ENCODE peak calls at places on chromosomes 13 and 19, in eight cellular contexts. One of them, this sample, is unnamed.

GRCh38 chr13:21762512-21762911 is 91.6 kb downstream of the FGF9 start:
- DNase-seq in body of pancreas: no peak
- DNase-seq in lower leg skin: no peak
- DNase-seq in PC-9: no peak
- DNase-seq in uterus: no peak
- DNase-seq in endothelial cell: no peak
- DNase-seq in brain microvascular endothelial cell: no peak
- DNase-seq in AG09309: no peak
- DNase-seq in this sample: no peak

GRCh38 chr19:13987101-13987890 is 18.8 kb downstream of the RFX1 start:
- DNase-seq in endothelial cell: no peak
- DNase-seq in AG09309: no peak
- DNase-seq in brain microvascular endothelial cell: no peak
- DNase-seq in uterus: no peak
- DNase-seq in lower leg skin: no peak
- DNase-seq in PC-9: no peak
- DNase-seq in body of pancreas: peak; percentile 35
- DNase-seq in this sample: no peak

GRCh38 chr13:83216521-83217245 is 665.6 kb downstream of the SLITRK1 start:
- DNase-seq in brain microvascular endothelial cell: no peak
- DNase-seq in body of pancreas: no peak
- DNase-seq in AG09309: no peak
- DNase-seq in endothelial cell: no peak
- DNase-seq in lower leg skin: no peak
- DNase-seq in PC-9: no peak
- DNase-seq in uterus: no peak
- DNase-seq in this sample: no peak

GRCh38 chr13:75326173-75327131 is 155.5 kb downstream of the TBC1D4 start:
- DNase-seq in lower leg skin: no peak
- DNase-seq in AG09309: no peak
- DNase-seq in PC-9: no peak
- DNase-seq in endothelial cell: peak; percentile 20
- DNase-seq in brain microvascular endothelial cell: peak; percentile 17
- DNase-seq in uterus: no peak
- DNase-seq in body of pancreas: no peak
- DNase-seq in this sample: no peak

GRCh38 chr13:35534343-35534742 is 57.9 kb upstream of the MAB21L1 start:
- DNase-seq in brain microvascular endothelial cell: no peak
- DNase-seq in lower leg skin: no peak
- DNase-seq in AG09309: no peak
- DNase-seq in uterus: no peak
- DNase-seq in endothelial cell: no peak
- DNase-seq in PC-9: no peak
- DNase-seq in body of pancreas: no peak
- DNase-seq in this sample: no peak

GRCh38 chr13:66513728-66514127 is 716.4 kb downstream of the PCDH9 start:
- DNase-seq in PC-9: no peak
- DNase-seq in body of pancreas: no peak
- DNase-seq in endothelial cell: no peak
- DNase-seq in uterus: no peak
- DNase-seq in lower leg skin: no peak
- DNase-seq in brain microvascular endothelial cell: peak; percentile 24
- DNase-seq in AG09309: no peak
- DNase-seq in this sample: no peak

GRCh38 chr13:30312859-30313258 is 5.5 kb upstream of the KATNAL1 start:
- DNase-seq in uterus: no peak
- DNase-seq in brain microvascular endothelial cell: no peak
- DNase-seq in endothelial cell: no peak
- DNase-seq in lower leg skin: no peak
- DNase-seq in AG09309: no peak
- DNase-seq in body of pancreas: no peak
- DNase-seq in PC-9: no peak
- DNase-seq in this sample: no peak

GRCh38 chr13:45362939-45363338 is 22.0 kb upstream of the TPT1 start:
- DNase-seq in brain microvascular endothelial cell: no peak
- DNase-seq in PC-9: no peak
- DNase-seq in body of pancreas: no peak
- DNase-seq in uterus: no peak
- DNase-seq in AG09309: no peak
- DNase-seq in endothelial cell: no peak
- DNase-seq in lower leg skin: no peak
- DNase-seq in this sample: no peak

GRCh38 chr13:47334173-47334572 is 437.3 kb upstream of the HTR2A start:
- DNase-seq in brain microvascular endothelial cell: peak; percentile 74
- DNase-seq in PC-9: no peak
- DNase-seq in body of pancreas: peak; percentile 6
- DNase-seq in AG09309: peak; percentile 83
- DNase-seq in endothelial cell: no peak
- DNase-seq in lower leg skin: peak; percentile 49
- DNase-seq in uterus: peak; percentile 57
- DNase-seq in this sample: no peak

GRCh38 chr13:107581009-107581408 is 634.3 kb downstream of the LIG4 start:
- DNase-seq in uterus: no peak
- DNase-seq in AG09309: no peak
- DNase-seq in PC-9: no peak
- DNase-seq in endothelial cell: no peak
- DNase-seq in body of pancreas: no peak
- DNase-seq in brain microvascular endothelial cell: no peak
- DNase-seq in lower leg skin: no peak
- DNase-seq in this sample: no peak

GRCh38 chr19:18007939-18008673 is at the start of gene ARRDC2:
- DNase-seq in endothelial cell: peak; percentile 83
- DNase-seq in lower leg skin: peak; percentile 90
- DNase-seq in uterus: peak; percentile 88
- DNase-seq in AG09309: peak; percentile 42
- DNase-seq in body of pancreas: peak; percentile 94
- DNase-seq in brain microvascular endothelial cell: peak; percentile 76
- DNase-seq in PC-9: peak; percentile 77
- DNase-seq in this sample: peak; percentile 91

GRCh38 chr13:101258071-101258470 is 158.2 kb downstream of the NALCN start:
- DNase-seq in brain microvascular endothelial cell: peak; percentile 98
- DNase-seq in uterus: no peak
- DNase-seq in body of pancreas: no peak
- DNase-seq in endothelial cell: no peak
- DNase-seq in lower leg skin: no peak
- DNase-seq in AG09309: peak; percentile 52
- DNase-seq in PC-9: peak; percentile 79
- DNase-seq in this sample: no peak

GRCh38 chr13:87777395-87777794 is 106.2 kb downstream of the SLITRK5 start:
- DNase-seq in brain microvascular endothelial cell: no peak
- DNase-seq in body of pancreas: no peak
- DNase-seq in uterus: no peak
- DNase-seq in lower leg skin: no peak
- DNase-seq in AG09309: no peak
- DNase-seq in PC-9: no peak
- DNase-seq in endothelial cell: no peak
- DNase-seq in this sample: no peak

GRCh38 chr13:24605923-24606372 is 74.3 kb upstream of the ATP12A start:
- DNase-seq in body of pancreas: no peak
- DNase-seq in PC-9: peak; percentile 12
- DNase-seq in lower leg skin: no peak
- DNase-seq in uterus: no peak
- DNase-seq in endothelial cell: no peak
- DNase-seq in brain microvascular endothelial cell: peak; percentile 18
- DNase-seq in AG09309: peak; percentile 23
- DNase-seq in this sample: no peak

DNA sequence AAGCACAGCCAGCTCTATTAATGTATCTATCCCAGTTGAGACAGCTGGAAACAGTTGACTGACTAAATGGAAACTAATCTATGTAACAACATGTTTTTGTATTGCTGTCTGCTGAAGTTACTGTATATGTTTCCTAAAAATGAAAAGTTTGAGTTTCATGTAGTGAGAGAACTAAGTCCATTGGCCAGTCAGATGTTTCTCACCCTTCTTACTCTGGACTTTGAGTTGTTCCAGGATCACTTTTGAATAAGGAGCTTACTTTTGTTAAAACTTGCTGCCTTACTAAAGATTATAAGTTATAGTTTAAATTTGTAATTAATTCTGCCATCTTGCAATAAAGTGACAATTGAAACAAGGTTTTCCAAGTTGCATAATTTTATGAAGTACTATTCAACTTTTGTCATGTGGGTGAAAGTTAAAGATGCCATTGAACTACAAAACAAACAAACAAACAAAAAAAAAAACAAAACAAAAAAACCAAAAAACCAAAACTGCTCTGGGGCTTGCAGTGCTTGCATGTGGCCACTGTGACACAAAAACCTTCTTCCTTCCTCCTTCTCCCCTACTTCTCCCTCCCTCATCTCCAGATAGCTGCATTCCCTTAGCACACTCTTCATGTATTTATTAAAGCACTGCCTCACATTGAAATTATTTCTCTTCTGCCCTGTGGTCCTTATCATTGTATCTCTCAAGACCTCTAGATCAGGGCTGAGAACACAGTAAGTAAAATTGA is 15.3 kb downstream of the WDFY2 start:
- DNase-seq in uterus: no peak
- DNase-seq in brain microvascular endothelial cell: no peak
- DNase-seq in endothelial cell: no peak
- DNase-seq in lower leg skin: no peak
- DNase-seq in PC-9: no peak
- DNase-seq in body of pancreas: no peak
- DNase-seq in AG09309: no peak
- DNase-seq in this sample: no peak
- TF ChIP-seq CTCF in uterus: no peak
- TF ChIP-seq CTCF in brain microvascular endothelial cell: peak; percentile 29
- TF ChIP-seq CTCF in endothelial cell: no peak
- TF ChIP-seq CTCF in lower leg skin: no peak
- TF ChIP-seq CTCF in PC-9: no peak
- TF ChIP-seq CTCF in body of pancreas: peak; percentile 35
- TF ChIP-seq CTCF in AG09309: no peak
- TF ChIP-seq CTCF in this sample: no peak

DNA sequence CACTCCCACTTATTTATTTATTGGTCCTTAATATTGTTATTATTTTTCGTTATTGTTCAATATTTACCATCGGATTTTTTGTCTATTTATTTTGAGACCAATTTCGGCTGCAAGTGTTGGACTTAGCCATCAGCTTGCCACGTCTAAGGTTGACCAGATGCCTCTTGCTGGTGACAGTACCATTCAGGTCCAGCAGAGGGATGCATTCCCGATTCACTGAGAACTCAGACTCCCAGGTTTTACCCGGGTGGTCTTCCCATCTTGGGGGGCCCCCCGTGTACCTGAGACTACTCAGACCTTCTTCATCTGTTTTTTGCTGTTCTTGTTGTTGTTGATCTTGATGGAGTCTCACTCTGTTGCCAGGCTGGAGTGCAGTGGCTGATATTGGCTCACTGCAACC is 1435.2 kb downstream of the UQCRFS1 start:
- DNase-seq in uterus: no peak
- DNase-seq in body of pancreas: no peak
- DNase-seq in endothelial cell: no peak
- DNase-seq in PC-9: no peak
- DNase-seq in AG09309: no peak
- DNase-seq in brain microvascular endothelial cell: no peak
- DNase-seq in lower leg skin: no peak
- DNase-seq in this sample: no peak
- TF ChIP-seq CTCF in uterus: no peak
- TF ChIP-seq CTCF in body of pancreas: no peak
- TF ChIP-seq CTCF in endothelial cell: peak; percentile 19
- TF ChIP-seq CTCF in PC-9: no peak
- TF ChIP-seq CTCF in AG09309: peak; percentile 18
- TF ChIP-seq CTCF in brain microvascular endothelial cell: peak; percentile 52
- TF ChIP-seq CTCF in lower leg skin: no peak
- TF ChIP-seq CTCF in this sample: no peak

GRCh38 chr13:110562696-110563462 is 1.4 kb upstream of the RAB20 start:
- DNase-seq in PC-9: no peak
- DNase-seq in uterus: no peak
- DNase-seq in AG09309: no peak
- DNase-seq in body of pancreas: no peak
- DNase-seq in lower leg skin: no peak
- DNase-seq in brain microvascular endothelial cell: no peak
- DNase-seq in endothelial cell: no peak
- DNase-seq in this sample: no peak
- TF ChIP-seq CTCF in PC-9: no peak
- TF ChIP-seq CTCF in uterus: no peak
- TF ChIP-seq CTCF in AG09309: no peak
- TF ChIP-seq CTCF in body of pancreas: no peak
- TF ChIP-seq CTCF in lower leg skin: no peak
- TF ChIP-seq CTCF in brain microvascular endothelial cell: no peak
- TF ChIP-seq CTCF in endothelial cell: no peak
- TF ChIP-seq CTCF in this sample: no peak

GRCh38 chr19:54464044-54464623 is 556 bp upstream of the LENG9 start:
- DNase-seq in endothelial cell: peak; percentile 62
- DNase-seq in brain microvascular endothelial cell: peak; percentile 91
- DNase-seq in uterus: peak; percentile 66
- DNase-seq in PC-9: peak; percentile 99
- DNase-seq in lower leg skin: peak; percentile 94
- DNase-seq in body of pancreas: peak; percentile 98
- DNase-seq in AG09309: no peak
- DNase-seq in this sample: peak; percentile 97

GRCh38 chr19:54462072-54462712 is 1.4 kb downstream of the LENG9 start:
- DNase-seq in PC-9: peak; percentile 49
- DNase-seq in endothelial cell: no peak
- DNase-seq in uterus: no peak
- DNase-seq in AG09309: no peak
- DNase-seq in body of pancreas: peak; percentile 72
- DNase-seq in brain microvascular endothelial cell: no peak
- DNase-seq in lower leg skin: no peak
- DNase-seq in this sample: peak; percentile 37

GRCh38 chr19:54461201-54462071 is 2.1 kb downstream of the LENG9 start:
- DNase-seq in AG09309: no peak
- DNase-seq in uterus: no peak
- DNase-seq in body of pancreas: no peak
- DNase-seq in lower leg skin: no peak
- DNase-seq in PC-9: no peak
- DNase-seq in brain microvascular endothelial cell: no peak
- DNase-seq in endothelial cell: no peak
- DNase-seq in this sample: no peak

GRCh38 chr19:54463531-54464043 is at the start of gene LENG9:
- DNase-seq in AG09309: peak; percentile 94
- DNase-seq in lower leg skin: peak; percentile 100
- DNase-seq in brain microvascular endothelial cell: peak; percentile 100
- DNase-seq in body of pancreas: peak; percentile 100
- DNase-seq in endothelial cell: peak; percentile 88
- DNase-seq in PC-9: peak; percentile 99
- DNase-seq in uterus: peak; percentile 93
- DNase-seq in this sample: peak; percentile 100

DNA sequence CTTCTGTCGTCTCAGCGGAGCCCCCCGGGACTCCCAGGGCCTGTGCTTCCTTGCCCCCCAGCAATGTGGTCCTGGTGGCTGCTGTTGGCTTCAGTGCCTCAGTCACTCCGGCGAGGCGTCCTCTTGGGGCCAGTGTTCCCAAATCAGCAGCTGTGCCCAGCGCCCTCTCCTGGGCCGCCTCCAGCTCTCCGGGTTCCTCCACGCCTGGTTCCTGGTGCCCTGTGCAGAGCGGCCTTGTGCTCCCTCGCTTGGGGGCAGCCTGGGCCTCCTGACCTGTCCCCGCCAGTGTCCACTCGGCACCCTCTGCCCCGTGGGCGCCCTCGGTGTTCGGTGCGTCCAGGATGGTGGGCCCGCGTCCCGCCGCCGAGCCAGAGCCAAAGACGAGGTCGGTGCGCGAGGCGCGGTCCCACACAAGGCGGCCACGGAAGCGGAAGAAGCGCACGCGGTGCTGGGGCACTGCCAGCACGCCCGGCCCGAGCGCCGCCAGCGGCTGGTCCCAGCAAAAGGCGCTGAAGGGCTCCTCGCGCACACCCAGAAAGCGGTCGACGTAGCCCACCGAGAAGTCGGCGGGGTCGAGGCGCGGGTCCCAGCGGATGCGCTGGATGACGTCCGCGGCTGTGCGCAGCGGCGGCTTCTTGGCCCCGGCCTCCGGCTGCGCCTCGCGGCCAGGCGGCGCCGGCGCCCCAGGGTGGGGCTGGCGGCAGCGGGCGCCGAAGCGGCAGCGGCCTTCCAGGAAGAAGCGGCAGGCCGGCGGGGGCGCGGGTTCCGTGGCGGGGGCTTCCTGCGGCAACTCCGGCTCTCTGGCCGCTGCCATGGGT is 656 bp downstream of the LENG9 start:
- DNase-seq in uterus: peak; percentile 74
- DNase-seq in lower leg skin: peak; percentile 55
- DNase-seq in AG09309: no peak
- DNase-seq in PC-9: peak; percentile 72
- DNase-seq in body of pancreas: peak; percentile 83
- DNase-seq in endothelial cell: peak; percentile 61
- DNase-seq in brain microvascular endothelial cell: peak; percentile 36
- DNase-seq in this sample: peak; percentile 80
- TF ChIP-seq CTCF in uterus: peak; percentile 27
- TF ChIP-seq CTCF in lower leg skin: no peak
- TF ChIP-seq CTCF in AG09309: peak; percentile 38
- TF ChIP-seq CTCF in PC-9: peak; percentile 55
- TF ChIP-seq CTCF in body of pancreas: peak; percentile 43
- TF ChIP-seq CTCF in endothelial cell: no peak
- TF ChIP-seq CTCF in brain microvascular endothelial cell: peak; percentile 52
- TF ChIP-seq CTCF in this sample: peak; percentile 20

This sample was measured in transverse colon.